ENCODE peak calls at places on chromosome 20, in five cellular contexts. R, X, Y, P and G are unnamed samples.

GRCh38 chr20:35180266-35180665 is 8.4 kb downstream of the PROCR start:
- DNase-seq in P (no peak), Y (no peak), X (no peak), R (no peak), G (no peak)

GRCh38 chr20:60269571-60270162 is 311.4 kb downstream of the CDH26 start:
- DNase-seq in P (no peak), Y (no peak), X (no peak), R (no peak), G (no peak)

GRCh38 chr20:32191873-32192272 is 15.7 kb downstream of the PLAGL2 start:
- DNase-seq in P (no peak), Y (no peak), X (no peak), R (no peak), G (no peak)

GRCh38 chr20:62482970-62483369 is 7.2 kb upstream of the GATA5 start:
- DNase-seq in R (no peak), P (no peak), X (no peak), Y (no peak), G (no peak)

GRCh38 chr20:51345601-51346101 is 196.9 kb downstream of the NFATC2 start:
- DNase-seq in X (no peak), P (peak; percentile 86), R (peak; percentile 83), Y (no peak), G (no peak)

GRCh38 chr20:41006126-41006935 is 22.3 kb upstream of the TOP1 start:
- DNase-seq in R (no peak), Y (no peak), X (no peak), P (no peak), G (no peak)

GRCh38 chr20:39829713-39830112 is 859.3 kb downstream of the MAFB start:
- DNase-seq in X (no peak), Y (peak; percentile 81), P (no peak), R (no peak), G (no peak)

GRCh38 chr20:47727909-47728361 is 57.3 kb downstream of the SULF2 start:
- DNase-seq in X (no peak), Y (no peak), R (no peak), P (no peak), G (peak; percentile 9)

GRCh38 chr20:59781236-59781635 is 152.2 kb downstream of the SYCP2 start:
- DNase-seq in X (no peak), P (no peak), R (no peak), Y (no peak), G (no peak)

GRCh38 chr20:19008497-19008896 is 194.9 kb downstream of the SCP2D1 start:
- DNase-seq in Y (no peak), R (no peak), X (no peak), P (no peak), G (no peak)

GRCh38 chr20:60928341-60928740 is 323.7 kb upstream of the CDH4 start:
- DNase-seq in Y (no peak), X (no peak), P (no peak), R (no peak), G (no peak)

GRCh38 chr20:46060975-46061374 is 28.8 kb downstream of the NCOA5 start:
- DNase-seq in R (no peak), P (no peak), Y (no peak), X (no peak), G (no peak)

GRCh38 chr20:44218441-44218840 is 7.9 kb upstream of the OSER1 start:
- DNase-seq in P (no peak), R (no peak), Y (no peak), X (no peak), G (no peak)

GRCh38 chr20:50794181-50794845 is 548 bp upstream of the BCAS4 start:
- DNase-seq in Y (no peak), X (no peak), R (no peak), P (no peak), G (no peak)

GRCh38 chr20:20463933-20464374 is 96.0 kb downstream of the INSM1 start:
- DNase-seq in Y (peak; percentile 52), R (no peak), X (no peak), P (no peak), G (peak; percentile 29)

GRCh38 chr20:52003976-52004375 is 187.6 kb downstream of the ZFP64 start:
- DNase-seq in X (no peak), P (no peak), Y (no peak), R (no peak), G (no peak)

GRCh38 chr20:53713328-53714056 is 119.9 kb upstream of the ZNF217 start:
- DNase-seq in P (no peak), X (no peak), Y (no peak), R (no peak), G (no peak)